ENCODE peak calls at places on chromosomes 16 and 17, in nine cellular contexts. R, D, I, Y, F, O, K, A and Z are unnamed samples.

GRCh38 chr17:44308865-44309264 is 464 bp downstream of the RUNDC3A start:
- DNase-seq in F (no peak), D (no peak), A (no peak), O (no peak), R (no peak), K (peak), I (no peak), Y (no peak), Z (peak)

GRCh38 chr16:12199524-12199923 is 223.0 kb downstream of the SNX29 start:
- DNase-seq in Y (no peak), O (no peak), D (no peak), I (no peak), K (no peak), A (no peak), R (no peak), F (no peak), Z (no peak)

GRCh38 chr17:10149573-10150399 is 48.6 kb downstream of the GAS7 start:
- DNase-seq in A (no peak), O (peak), I (no peak), F (peak), R (no peak), D (no peak), Y (no peak), K (no peak), Z (no peak)

GRCh38 chr17:32794533-32795246 is 82.2 kb downstream of the MYO1D start:
- DNase-seq in A (no peak), R (no peak), F (no peak), I (no peak), Y (no peak), O (peak), D (no peak), K (no peak), Z (no peak)

GRCh38 chr17:28885363-28885762 is 12.2 kb downstream of the FLOT2 start:
- DNase-seq in R (no peak), I (no peak), F (no peak), D (no peak), K (no peak), Y (no peak), A (no peak), O (no peak), Z (no peak)

GRCh38 chr16:48963306-48963705 is 318.3 kb downstream of the CBLN1 start:
- DNase-seq in O (no peak), Y (no peak), D (no peak), K (no peak), A (no peak), F (peak), I (no peak), R (no peak), Z (no peak)

GRCh38 chr17:13393841-13394710 is 207.7 kb downstream of the HS3ST3A1 start:
- DNase-seq in Y (no peak), K (no peak), R (no peak), I (no peak), A (no peak), D (no peak), O (peak), F (peak), Z (no peak)

GRCh38 chr16:11259655-11260595 is 3.9 kb upstream of the SOCS1 start:
- DNase-seq in F (no peak), K (no peak), I (no peak), D (no peak), O (no peak), Y (no peak), A (no peak), R (no peak), Z (no peak)

GRCh38 chr17:67490471-67490870 is 113.4 kb downstream of the PITPNC1 start:
- DNase-seq in A (no peak), O (no peak), D (no peak), I (no peak), Y (no peak), R (no peak), K (no peak), F (no peak), Z (no peak)

GRCh38 chr16:11032922-11033291 is 88.5 kb downstream of the CLEC16A start:
- DNase-seq in D (no peak), A (no peak), I (no peak), O (no peak), Y (no peak), F (no peak), K (no peak), R (no peak), Z (no peak)

GRCh38 chr16:88703486-88704309 is 2.5 kb downstream of the RNF166 start:
- DNase-seq in D (no peak), I (peak), F (no peak), A (peak), O (peak), Y (no peak), R (peak), K (no peak), Z (no peak)

GRCh38 chr17:16881239-16881924 is 90.5 kb downstream of the TNFRSF13B start:
- DNase-seq in I (no peak), A (no peak), R (no peak), Y (no peak), O (no peak), D (no peak), K (no peak), F (no peak), Z (no peak)

GRCh38 chr17:29291163-29291752 is 2.7 kb downstream of the NUFIP2 start:
- DNase-seq in R (no peak), F (peak), O (peak), D (peak), Y (peak), I (no peak), K (peak), A (no peak), Z (peak)

GRCh38 chr17:2929881-2930533 is 133.4 kb downstream of the OR1D5 start:
- DNase-seq in I (no peak), R (peak), O (no peak), F (peak), A (peak), Y (no peak), D (no peak), K (peak), Z (no peak)

GRCh38 chr16:87681990-87682570 is 79.8 kb downstream of the JPH3 start:
- DNase-seq in O (peak), K (peak), R (no peak), I (no peak), Y (no peak), D (no peak), A (no peak), F (peak), Z (no peak)

GRCh38 chr17:67636841-67637240 is 80.9 kb upstream of the NOL11 start:
- DNase-seq in A (no peak), D (no peak), R (no peak), O (no peak), K (no peak), Y (no peak), F (peak), I (no peak), Z (no peak)

GRCh38 chr17:63516910-63517824 is 6.0 kb upstream of the KCNH6 start:
- DNase-seq in A (no peak), K (no peak), O (no peak), F (peak), D (no peak), R (peak), I (no peak), Y (no peak), Z (no peak)

GRCh38 chr17:79420318-79421243 is 190.3 kb downstream of the RBFOX3 start:
- DNase-seq in A (peak), O (no peak), F (peak), D (no peak), R (peak), I (no peak), K (no peak), Y (no peak), Z (no peak)

GRCh38 chr16:10738231-10739077 is 5.2 kb upstream of the NUBP1 start:
- DNase-seq in F (peak), D (no peak), A (no peak), I (peak), K (peak), Y (no peak), O (peak), R (peak), Z (no peak)

GRCh38 chr17:27153005-27153404 is 140.9 kb upstream of the WSB1 start:
- DNase-seq in K (no peak), R (no peak), D (no peak), Y (no peak), F (no peak), A (no peak), O (no peak), I (no peak), Z (no peak)

GRCh38 chr16:84302111-84302954 is 7.7 kb downstream of the WFDC1 start:
- DNase-seq in I (no peak), F (no peak), R (no peak), D (no peak), K (no peak), A (no peak), O (peak), Y (no peak), Z (no peak)

GRCh38 chr17:33506889-33507650 is 214.0 kb upstream of the ASIC2 start:
- DNase-seq in K (no peak), F (no peak), I (no peak), O (no peak), A (no peak), R (no peak), D (no peak), Y (no peak), Z (no peak)

GRCh38 chr16:82888616-82889015 is 261.8 kb downstream of the CDH13 start:
- DNase-seq in K (no peak), A (no peak), I (no peak), D (no peak), R (no peak), Y (peak), O (peak), F (peak), Z (no peak)

GRCh38 chr17:81821603-81822311 is 11.3 kb downstream of the MCRIP1 start:
- DNase-seq in I (no peak), F (peak), O (peak), Y (no peak), D (peak), R (no peak), A (no peak), K (peak), Z (peak)

GRCh38 chr16:31087481-31087880 is 1.3 kb downstream of the PRSS53 start:
- DNase-seq in K (no peak), Y (no peak), I (no peak), O (no peak), A (no peak), R (no peak), D (no peak), F (no peak), Z (no peak)

GRCh38 chr16:12735805-12736204 is 67.9 kb downstream of the CPPED1 start:
- DNase-seq in A (no peak), O (no peak), Y (no peak), K (no peak), R (no peak), D (no peak), F (no peak), I (no peak), Z (no peak)

GRCh38 chr17:33112763-33113162 is 121.1 kb downstream of the SPACA3 start:
- DNase-seq in R (no peak), A (no peak), F (no peak), O (no peak), I (no peak), Y (no peak), D (no peak), K (no peak), Z (no peak)

GRCh38 chr17:3976675-3977171 is 12.5 kb upstream of the ATP2A3 start:
- DNase-seq in I (no peak), O (no peak), K (no peak), D (peak), Y (no peak), A (no peak), R (no peak), F (no peak), Z (peak)

GRCh38 chr17:69581061-69581955 is 166.8 kb downstream of the MAP2K6 start:
- DNase-seq in K (no peak), I (no peak), D (no peak), A (no peak), Y (no peak), O (no peak), F (no peak), R (no peak), Z (no peak)

GRCh38 chr17:44919885-44920564 is 4.7 kb upstream of the GFAP start:
- DNase-seq in A (peak), Y (peak), F (peak), R (peak), I (peak), D (no peak), K (peak), O (peak), Z (peak)

GRCh38 chr17:2343421-2343820 is 6.1 kb downstream of the SGSM2 start:
- DNase-seq in K (no peak), D (peak), O (no peak), A (peak), F (no peak), R (peak), I (no peak), Y (no peak), Z (no peak)

GRCh38 chr16:30741461-30741914 is 6.7 kb upstream of the PHKG2 start:
- DNase-seq in O (no peak), A (no peak), K (no peak), Y (no peak), R (no peak), D (no peak), I (no peak), F (peak), Z (no peak)

GRCh38 chr16:23380501-23380951 is 72.5 kb downstream of the COG7 start:
- DNase-seq in R (no peak), F (no peak), K (no peak), D (no peak), I (no peak), O (no peak), Y (no peak), A (no peak), Z (no peak)

GRCh38 chr17:32426894-32427293 is 17.4 kb upstream of the PSMD11 start:
- DNase-seq in I (no peak), O (no peak), K (no peak), A (no peak), D (no peak), F (no peak), R (no peak), Y (no peak), Z (no peak)